ENCODE peak calls at places on chromosomes 2 and 18, in six cellular contexts. B is IMR-90, Q is mesenchymal stem cell, T is H1, S is H9, E is neuronal stem cell. N is an unnamed sample.

GRCh38 chr2:191488135-191488534 is 189.8 kb upstream of the NABP1 start:
- DNase-seq in B (no peak), Q (peak; percentile 15), T (no peak), S (no peak), E (no peak), N (peak; percentile 37)

GRCh38 chr2:23925702-23926288 is 1.1 kb downstream of the ATAD2B start:
- DNase-seq in B (peak; percentile 68), Q (peak; percentile 78), T (no peak), S (no peak), E (peak; percentile 37), N (peak; percentile 73)

GRCh38 chr2:191746809-191747208 is 68.9 kb downstream of the NABP1 start:
- DNase-seq in B (no peak), Q (no peak), T (no peak), S (no peak), E (no peak), N (no peak)

GRCh38 chr2:185738679-185739472 is at the start of gene FSIP2:
- DNase-seq in B (peak; percentile 9), Q (peak; percentile 89), T (peak; percentile 89), S (peak; percentile 96), E (peak; percentile 83), N (peak; percentile 95)

GRCh38 chr2:177667626-177668025 is 275.1 kb downstream of the AGPS start:
- DNase-seq in B (peak; percentile 1), Q (peak; percentile 24), T (no peak), S (no peak), E (no peak), N (peak; percentile 55)

GRCh38 chr2:191165190-191165643 is 14.4 kb upstream of the STAT4 start:
- DNase-seq in B (peak; percentile 72), Q (peak; percentile 70), T (no peak), S (no peak), E (peak; percentile 35), N (peak; percentile 63)

GRCh38 chr2:16640024-16640423 is 25.6 kb downstream of the CYRIA start:
- DNase-seq in B (no peak), Q (no peak), T (no peak), S (no peak), E (no peak), N (no peak)

GRCh38 chr2:1550658-1551316 is 137.5 kb downstream of the TPO start:
- DNase-seq in B (peak; percentile 22), Q (peak; percentile 30), T (no peak), S (peak; percentile 71), E (peak; percentile 48), N (peak; percentile 58)

GRCh38 chr2:75053484-75054112 is 95.2 kb downstream of the POLE4 start:
- DNase-seq in B (peak; percentile 16), Q (peak; percentile 47), T (peak; percentile 31), S (peak; percentile 82), E (peak; percentile 15), N (peak; percentile 80)

GRCh38 chr18:78566065-78566464 is 413.6 kb upstream of the SALL3 start:
- DNase-seq in B (no peak), Q (no peak), T (no peak), S (no peak), E (no peak), N (no peak)

GRCh38 chr18:63161728-63162195 is 157.8 kb downstream of the BCL2 start:
- DNase-seq in B (peak; percentile 93), Q (peak; percentile 93), T (no peak), S (no peak), E (no peak), N (no peak)

GRCh38 chr2:2564300-2565085 is 233.4 kb upstream of the MYT1L start:
- DNase-seq in B (no peak), Q (no peak), T (no peak), S (peak; percentile 43), E (no peak), N (peak; percentile 34)

GRCh38 chr2:71457123-71457958 is 4.0 kb downstream of the DYSF start:
- DNase-seq in B (no peak), Q (no peak), T (no peak), S (no peak), E (no peak), N (no peak)

GRCh38 chr18:77918738-77919137 is 669.1 kb downstream of the GALR1 start:
- DNase-seq in B (no peak), Q (no peak), T (no peak), S (no peak), E (no peak), N (no peak)

GRCh38 chr2:102826904-102827303 is 65.1 kb downstream of the TMEM182 start:
- DNase-seq in B (peak; percentile 16), Q (peak; percentile 8), T (no peak), S (no peak), E (no peak), N (peak; percentile 31)

GRCh38 chr18:50090370-50091312 is 104.3 kb downstream of the MYO5B start:
- DNase-seq in B (no peak), Q (no peak), T (no peak), S (no peak), E (no peak), N (no peak)

GRCh38 chr2:166092889-166093288 is 34.9 kb downstream of the SCN1A start:
- DNase-seq in B (peak; percentile 92), Q (peak; percentile 5), T (no peak), S (no peak), E (no peak), N (no peak)

GRCh38 chr2:99989905-99990304 is 152.5 kb downstream of the AFF3 start:
- DNase-seq in B (no peak), Q (no peak), T (no peak), S (no peak), E (no peak), N (no peak)

GRCh38 chr18:7856733-7857132 is 289.6 kb downstream of the PTPRM start:
- DNase-seq in B (peak; percentile 73), Q (peak; percentile 20), T (no peak), S (no peak), E (no peak), N (peak; percentile 33)

GRCh38 chr18:51559198-51559901 is 361.9 kb upstream of the MEX3C start:
- DNase-seq in B (no peak), Q (no peak), T (no peak), S (no peak), E (no peak), N (peak; percentile 71)

GRCh38 chr2:46347649-46348280 is 50.6 kb downstream of the EPAS1 start:
- DNase-seq in B (no peak), Q (no peak), T (no peak), S (no peak), E (no peak), N (no peak)
- H3K23ac ChIP-seq in B (no peak overlapping the region), Q (no peak overlapping the region), T (no peak overlapping the region), S (no peak overlapping the region), E (no peak overlapping the region), N (no peak overlapping the region)

DNA sequence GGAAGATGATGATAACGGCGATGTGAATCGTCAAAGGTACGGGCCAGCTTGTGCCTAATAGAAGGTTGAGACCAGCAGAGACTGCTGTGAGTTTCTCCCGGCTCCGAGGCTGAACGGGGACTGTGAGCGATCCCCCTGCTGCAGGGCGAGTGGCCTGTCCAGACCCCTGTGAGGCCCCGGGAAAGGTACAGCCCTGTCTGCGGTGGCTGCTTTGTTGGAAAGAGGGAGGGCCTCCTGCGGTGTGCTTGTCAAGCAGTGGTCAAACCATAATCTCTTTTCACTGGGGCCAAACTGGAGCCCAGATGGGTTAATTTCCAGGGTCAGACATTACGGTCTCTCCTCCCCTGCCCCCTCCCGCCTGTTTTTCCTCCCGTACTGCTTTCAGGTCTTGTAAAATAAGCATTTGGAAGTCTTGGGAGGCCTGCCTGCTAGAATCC is 3.0 kb downstream of the FZD7 start:
- DNase-seq in B (peak; percentile 35), Q (peak; percentile 52), T (no peak), S (no peak), E (peak; percentile 77), N (peak; percentile 74)
- H3K4me2 ChIP-seq in B (peak overlapping the region; percentile 96), Q (peak overlapping the region; percentile 79), T (peak overlapping the region; percentile 82), S (peak overlapping the region; percentile 83), E (peak overlapping the region; percentile 79), N (peak overlapping the region; percentile 47)

DNA sequence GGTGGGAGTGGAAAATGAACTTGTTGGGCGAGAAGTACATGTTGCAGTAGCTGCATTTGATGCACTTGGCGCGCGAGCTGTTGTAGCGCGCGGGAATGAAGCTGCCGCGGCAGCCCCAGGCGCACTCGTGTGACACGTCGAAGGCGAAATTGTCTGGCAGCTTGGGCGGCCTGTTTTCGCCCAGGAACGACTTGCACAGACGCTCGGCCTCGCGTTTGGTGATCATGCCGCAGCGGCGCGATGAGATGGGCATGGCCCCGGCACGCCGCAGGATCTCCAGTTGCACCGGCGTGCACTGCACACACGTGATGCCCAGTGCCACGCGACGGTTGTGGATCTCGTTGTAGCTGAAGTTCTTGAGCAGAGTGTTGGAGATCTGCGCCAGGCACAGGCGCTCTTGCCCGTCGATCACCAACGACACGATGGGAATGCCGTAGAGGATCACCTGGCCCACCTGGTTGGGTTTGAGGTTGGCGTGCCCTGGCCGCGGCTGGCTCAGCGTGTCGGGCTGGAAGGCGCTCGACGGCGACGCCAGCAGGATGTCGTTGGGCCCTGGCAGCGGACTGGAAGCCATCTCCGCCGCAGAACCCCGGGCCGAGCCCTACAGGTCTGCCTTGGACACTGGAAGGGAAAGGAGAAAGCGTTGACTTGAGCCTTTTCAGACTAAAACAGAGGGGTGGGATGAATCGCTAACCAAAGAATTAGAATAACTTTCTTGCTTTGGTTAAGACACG is 2.7 kb downstream of the SKOR2 start:
- DNase-seq in B (no peak), Q (no peak), T (no peak), S (peak; percentile 66), E (no peak), N (no peak)
- H3K23ac ChIP-seq in B (no peak overlapping the region), Q (no peak overlapping the region), T (no peak overlapping the region), S (no peak overlapping the region), E (peak overlapping the region; percentile 98), N (no peak overlapping the region)

GRCh38 chr2:85579266-85579935 is 2.0 kb downstream of the VAMP8 start:
- DNase-seq in B (no peak), Q (peak; percentile 18), T (no peak), S (peak; percentile 48), E (no peak), N (peak; percentile 95)
- H3K4me2 ChIP-seq in B (no peak overlapping the region), Q (peak overlapping the region; percentile 50), T (no peak overlapping the region), S (peak overlapping the region; percentile 62), E (no peak overlapping the region), N (peak overlapping the region; percentile 71)

DNA sequence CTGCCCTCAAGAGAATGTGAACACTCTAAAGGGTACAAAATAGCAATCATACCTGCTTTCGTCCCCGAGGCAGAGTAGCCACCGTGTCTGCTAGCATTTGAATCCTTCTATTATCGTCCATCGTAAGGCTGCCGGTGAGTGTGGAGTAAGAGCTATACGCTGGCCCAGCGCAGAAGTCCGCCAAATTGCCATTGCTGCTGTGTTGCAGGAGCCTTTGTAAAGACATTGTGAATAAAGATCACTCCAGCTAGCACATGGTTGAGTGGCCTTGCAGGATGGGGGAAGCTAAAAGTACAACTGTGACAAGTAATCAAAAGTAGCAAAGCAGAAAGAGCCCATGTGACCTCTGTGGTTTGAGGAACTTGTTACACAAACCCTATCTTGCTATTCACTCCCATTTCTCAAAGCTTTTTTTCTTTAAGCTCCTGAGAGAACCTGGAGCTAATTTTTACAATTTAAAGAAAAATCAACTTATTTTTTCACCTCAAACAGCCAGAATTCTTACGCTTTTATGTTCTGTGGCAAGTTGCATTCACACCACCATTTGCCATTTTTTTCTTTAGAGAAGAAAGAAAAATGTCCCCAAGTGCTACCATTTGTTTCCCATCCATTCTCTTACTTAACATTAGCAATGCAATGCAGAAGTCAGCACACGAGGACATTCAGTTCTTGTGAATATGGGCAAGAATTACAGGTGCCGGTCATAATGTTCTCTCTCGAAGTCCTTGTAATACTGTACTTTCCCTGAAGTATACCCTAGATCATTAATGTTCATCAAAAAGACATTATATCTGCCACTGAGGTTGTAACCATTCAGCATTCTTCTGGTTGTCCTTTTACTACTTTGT is at the start of gene CYTIP:
- DNase-seq in B (no peak), Q (no peak), T (no peak), S (no peak), E (no peak), N (no peak)
- H3K23ac ChIP-seq in B (no peak within 1 kb of the TSS), Q (no peak within 1 kb of the TSS), T (no peak within 1 kb of the TSS), S (no peak within 1 kb of the TSS), E (no peak within 1 kb of the TSS), N (no peak within 1 kb of the TSS)

N was measured in mesendoderm.